ENCODE peak calls at places on chromosomes 4 and X, in four cellular contexts. O is WTC11, J is hepatocyte, I is heart right ventricle. U is an unnamed sample.

GRCh38 chr4:102169345-102169744 is 175.9 kb downstream of the SLC39A8 start:
- DNase-seq in O (peak; percentile 20), J (peak; percentile 27), I (no peak), U (no peak)

GRCh38 chr4:145829629-145830395 is 108.8 kb downstream of the ZNF827 start:
- DNase-seq in O (no peak), J (no peak), I (no peak), U (no peak)

GRCh38 chr4:4413373-4413725 is 26.4 kb downstream of the NSG1 start:
- DNase-seq in O (no peak), J (no peak), I (no peak), U (no peak)

GRCh38 chrX:7110821-7111276 is 36.7 kb upstream of the STS start:
- DNase-seq in O (no peak), J (no peak), I (no peak), U (no peak)

GRCh38 chr4:44651425-44651824 is at the start of gene YIPF7:
- DNase-seq in O (no peak), J (no peak), I (no peak), U (no peak)

GRCh38 chrX:124347242-124347641 is 879 bp downstream of the SH2D1A start:
- DNase-seq in O (no peak), J (no peak), I (no peak), U (no peak)

GRCh38 chr4:20698820-20699219 is 1.4 kb upstream of the PACRGL start:
- DNase-seq in O (no peak), J (no peak), I (no peak), U (no peak)

GRCh38 chr4:150569384-150569987 is 12.5 kb upstream of the MAB21L2 start:
- DNase-seq in O (no peak), J (no peak), I (no peak), U (no peak)

GRCh38 chrX:148573119-148573518 is 72.7 kb downstream of the AFF2 start:
- DNase-seq in O (peak; percentile 24), J (no peak), I (no peak), U (no peak)

GRCh38 chr4:152534541-152535231 is 1.2 kb downstream of the FBXW7 start:
- DNase-seq in O (peak; percentile 41), J (peak; percentile 57), I (peak; percentile 38), U (peak; percentile 50)

GRCh38 chr4:23333946-23334878 is 555.6 kb downstream of the PPARGC1A start:
- DNase-seq in O (peak; percentile 14), J (peak; percentile 26), I (no peak), U (no peak)

GRCh38 chrX:68647156-68647957 is at the start of gene STARD8:
- DNase-seq in O (peak; percentile 54), J (peak; percentile 41), I (peak; percentile 40), U (no peak)

GRCh38 chr4:185396724-185397402 is at the start of gene ANKRD37:
- DNase-seq in O (peak; percentile 52), J (peak; percentile 68), I (peak; percentile 46), U (no peak)

GRCh38 chrX:134480061-134480460 is 20.1 kb downstream of the HPRT1 start:
- DNase-seq in O (no peak), J (no peak), I (no peak), U (no peak)

GRCh38 chr4:139030614-139031235 is 15.1 kb downstream of the NOCT start:
- DNase-seq in O (peak; percentile 75), J (peak; percentile 86), I (no peak), U (peak; percentile 60)

GRCh38 chr4:139024686-139025085 is 9.1 kb downstream of the NOCT start:
- DNase-seq in O (no peak), J (no peak), I (no peak), U (no peak)

GRCh38 chr4:139025841-139026240 is 10.3 kb downstream of the NOCT start:
- DNase-seq in O (no peak), J (no peak), I (no peak), U (no peak)

GRCh38 chr4:139028191-139028661 is 12.6 kb downstream of the NOCT start:
- DNase-seq in O (peak; percentile 47), J (no peak), I (peak; percentile 63), U (no peak)

GRCh38 chr4:139027771-139028170 is 12.2 kb downstream of the NOCT start:
- DNase-seq in O (no peak), J (no peak), I (no peak), U (no peak)
- TF ChIP-seq CTCF in O (no peak), J (no peak), I (no peak), U (no peak)

GRCh38 chr4:81919238-81919637 is 447.5 kb upstream of the RASGEF1B start:
- DNase-seq in O (peak; percentile 16), J (peak; percentile 34), I (no peak), U (no peak)

GRCh38 chr4:81914623-81915022 is 442.9 kb upstream of the RASGEF1B start:
- DNase-seq in O (no peak), J (no peak), I (no peak), U (no peak)

GRCh38 chr4:81912420-81912819 is 440.7 kb upstream of the RASGEF1B start:
- DNase-seq in O (no peak), J (no peak), I (no peak), U (no peak)

GRCh38 chr4:81915430-81915829 is 443.7 kb upstream of the RASGEF1B start:
- DNase-seq in O (no peak), J (no peak), I (no peak), U (no peak)

DNA sequence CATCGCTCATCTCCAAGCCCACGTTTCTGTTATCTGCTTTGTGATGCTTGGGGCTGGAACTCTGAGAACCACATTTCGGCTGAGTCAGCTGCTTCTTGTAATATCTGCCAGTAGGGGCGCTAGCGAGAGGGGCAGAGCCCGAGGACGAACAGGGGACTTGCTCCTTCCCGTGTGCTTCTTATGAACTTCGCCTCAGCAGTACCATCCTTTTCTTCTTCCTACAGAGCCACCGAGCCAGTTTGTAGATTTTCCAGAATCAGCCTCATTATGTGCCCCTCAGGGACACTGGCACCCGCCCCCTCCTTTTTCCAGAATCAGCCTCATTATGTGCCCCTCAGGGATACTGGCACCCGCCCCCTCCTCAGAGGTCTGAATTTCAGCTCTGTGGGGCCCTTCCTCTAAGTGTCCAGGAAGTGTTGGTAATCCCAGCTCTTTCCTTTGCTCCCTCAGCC is 441.7 kb upstream of the RASGEF1B start:
- DNase-seq in O (peak; percentile 79), J (peak; percentile 74), I (no peak), U (peak; percentile 16)
- TF ChIP-seq CTCF in O (peak; percentile 85), J (peak; percentile 59), I (peak; percentile 29), U (peak; percentile 42)

GRCh38 chrX:108537005-108537404 is 97.4 kb downstream of the COL4A5 start:
- DNase-seq in O (no peak), J (peak; percentile 50), I (no peak), U (no peak)
- TF ChIP-seq CTCF in O (peak; percentile 40), J (peak; percentile 60), I (peak; percentile 25), U (no peak)

DNA sequence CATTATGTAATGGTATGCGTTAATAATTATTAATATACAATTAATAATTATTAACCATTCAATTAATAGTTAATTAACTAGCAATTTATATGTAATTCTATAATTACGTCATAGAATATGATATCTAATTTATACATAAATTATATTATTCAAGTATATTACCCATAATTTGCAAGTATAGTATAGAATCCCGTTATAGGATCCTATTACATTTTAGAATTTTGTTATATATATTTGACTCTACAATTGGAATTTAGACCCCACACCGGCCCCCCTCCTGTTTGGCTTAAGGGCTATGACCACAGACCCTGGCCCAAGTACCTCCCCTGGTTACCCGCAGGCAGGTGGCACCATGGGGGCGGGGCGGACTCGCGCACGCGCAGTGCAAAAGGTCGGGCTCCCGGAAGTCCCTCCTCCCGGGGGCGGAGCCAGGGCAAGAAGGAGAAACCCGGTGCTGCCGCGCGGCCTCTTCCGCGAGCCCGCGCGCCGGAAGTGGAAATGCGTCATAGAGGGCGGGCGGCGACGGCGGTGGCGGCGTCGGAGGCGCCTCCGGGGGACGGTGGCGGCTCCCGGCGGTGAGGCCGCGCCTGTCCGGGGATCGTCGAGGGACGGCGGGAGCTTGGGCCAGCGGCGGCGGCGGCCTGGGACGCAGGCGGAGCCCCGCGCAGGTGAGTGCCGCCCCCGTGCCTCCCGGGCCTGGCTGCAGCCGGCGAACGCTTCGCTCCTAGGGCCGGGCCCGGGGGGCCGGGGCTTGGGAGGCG is at the start of gene AKAP17A:
- DNase-seq in O (peak; percentile 98), J (peak; percentile 96), I (peak; percentile 97), U (peak; percentile 99)
- TF ChIP-seq CTCF in O (no peak), J (no peak), I (no peak), U (peak; percentile 9)

GRCh38 chr4:122665148-122665547 is 44.3 kb upstream of the IL21 start:
- DNase-seq in O (no peak), J (no peak), I (no peak), U (no peak)

GRCh38 chr4:122661661-122662160 is 40.8 kb upstream of the IL21 start:
- DNase-seq in O (no peak), J (no peak), I (no peak), U (no peak)

GRCh38 chr4:122666527-122667245 is 45.8 kb upstream of the IL21 start:
- DNase-seq in O (no peak), J (peak; percentile 11), I (no peak), U (no peak)

GRCh38 chr4:122662701-122663100 is 41.8 kb upstream of the IL21 start:
- DNase-seq in O (no peak), J (no peak), I (no peak), U (no peak)

GRCh38 chr4:122663814-122664610 is 43.1 kb upstream of the IL21 start:
- DNase-seq in O (no peak), J (no peak), I (no peak), U (no peak)
- TF ChIP-seq CTCF in O (no peak), J (no peak), I (no peak), U (no peak)

DNA sequence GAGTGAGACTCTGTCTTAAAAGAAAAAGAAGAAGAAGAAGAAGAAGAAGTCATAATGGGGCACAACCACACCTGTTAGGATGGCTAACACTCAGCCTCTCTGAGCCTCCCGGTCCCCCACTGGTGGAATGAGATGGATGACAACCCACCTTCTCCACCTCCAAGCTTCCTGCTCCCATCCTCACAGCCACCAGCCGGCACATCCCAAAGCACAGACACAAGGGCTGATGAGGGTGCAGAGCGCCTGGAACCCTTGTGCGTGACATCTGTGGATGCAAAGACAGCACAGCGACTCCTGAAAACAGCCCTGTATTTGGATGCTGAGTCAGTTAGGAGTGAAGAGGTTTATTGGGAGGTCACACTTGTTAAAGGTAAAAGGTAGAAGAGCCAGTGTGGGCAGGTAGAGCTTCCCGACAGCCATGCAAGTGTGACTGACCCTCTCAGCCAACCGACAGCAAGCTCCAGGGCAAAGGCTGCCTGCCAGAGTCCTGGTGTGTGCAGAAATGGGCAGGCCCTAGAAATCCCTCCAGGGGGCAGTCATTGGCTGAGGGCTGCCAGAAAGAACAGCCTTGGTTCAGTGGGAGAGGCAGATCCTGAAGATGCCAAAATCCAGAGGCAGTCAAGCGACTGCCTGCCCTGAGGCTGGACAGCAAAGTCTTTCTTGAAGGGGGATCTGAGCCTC is 26.6 kb upstream of the MAN2B2 start:
- DNase-seq in O (peak; percentile 65), J (no peak), I (no peak), U (no peak)
- TF ChIP-seq CTCF in O (peak; percentile 26), J (peak; percentile 18), I (no peak), U (no peak)

DNA sequence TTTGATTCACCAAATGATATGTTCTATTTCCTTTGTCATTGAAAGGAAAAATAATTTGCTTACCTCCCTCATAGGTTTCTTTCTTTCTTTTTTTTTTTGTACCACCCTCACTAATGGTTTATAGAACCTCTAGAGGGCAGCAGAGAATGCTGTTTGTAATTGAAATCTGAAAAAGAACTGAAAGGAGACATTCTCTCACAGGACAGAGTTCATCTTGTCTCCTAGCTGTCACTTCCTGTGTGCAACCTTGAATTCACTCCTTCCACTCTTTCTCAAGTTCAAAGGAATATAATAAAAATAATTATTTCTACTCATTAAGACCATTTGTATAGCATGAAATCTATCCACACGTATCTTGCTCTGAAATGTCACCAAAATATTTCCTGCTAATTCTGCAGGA is 51.0 kb downstream of the GUCY1B1 start:
- DNase-seq in O (no peak), J (peak; percentile 85), I (no peak), U (no peak)
- TF ChIP-seq CTCF in O (peak; percentile 31), J (peak; percentile 91), I (peak; percentile 49), U (peak; percentile 71)

U was measured in natural killer cell.